ENCODE peak calls at places on chromosomes 5 and 9, in nine cellular contexts. U is fibroblast of the aortic adventitia, M is lower lobe of right lung, R is A549, F is suprapubic skin, J is AG09309, T is uterus, B is astrocyte, E is GM12878. K is an unnamed sample.

GRCh38 chr9:31023793-31024192 is 1360.7 kb upstream of the ACO1 start:
- DNase-seq in U (no peak), M (no peak), R (no peak), F (no peak), J (no peak), T (no peak), B (no peak), E (no peak), K (no peak)

GRCh38 chr9:2817987-2818386 is 25.9 kb downstream of the PUM3 start:
- DNase-seq in U (peak), M (no peak), R (no peak), F (no peak), J (peak), T (no peak), B (peak), E (no peak), K (no peak)

GRCh38 chr9:34656992-34657391 is 5.0 kb downstream of the IL11RA start:
- DNase-seq in U (no peak), M (no peak), R (no peak), F (no peak), J (no peak), T (no peak), B (no peak), E (no peak), K (no peak)

GRCh38 chr5:178286226-178287090 is 53.9 kb upstream of the PHYKPL start:
- DNase-seq in U (no peak), M (peak), R (no peak), F (no peak), J (no peak), T (no peak), B (no peak), E (no peak), K (no peak)

GRCh38 chr9:136159851-136160250 is 41.2 kb upstream of the TMEM250 start:
- DNase-seq in U (no peak), M (no peak), R (no peak), F (no peak), J (no peak), T (no peak), B (no peak), E (no peak), K (no peak)

GRCh38 chr5:43007911-43008368 is 32.2 kb downstream of the ANXA2R start:
- DNase-seq in U (peak), M (peak), R (peak), F (no peak), J (no peak), T (peak), B (peak), E (no peak), K (no peak)

GRCh38 chr5:72523960-72524582 is 16.9 kb upstream of the ZNF366 start:
- DNase-seq in U (peak), M (no peak), R (no peak), F (no peak), J (peak), T (no peak), B (peak), E (peak), K (peak)

GRCh38 chr9:21778300-21778699 is 24.1 kb upstream of the MTAP start:
- DNase-seq in U (peak), M (no peak), R (no peak), F (no peak), J (peak), T (no peak), B (peak), E (no peak), K (peak)

GRCh38 chr9:115220339-115221009 is 102.5 kb upstream of the TNC start:
- DNase-seq in U (peak), M (no peak), R (no peak), F (no peak), J (no peak), T (no peak), B (no peak), E (no peak), K (no peak)

GRCh38 chr9:78713746-78714405 is 417.0 kb downstream of the PSAT1 start:
- DNase-seq in U (peak), M (no peak), R (no peak), F (no peak), J (peak), T (no peak), B (peak), E (no peak), K (peak)

GRCh38 chr5:120938604-120939003 is 474.5 kb downstream of the PRR16 start:
- DNase-seq in U (no peak), M (no peak), R (no peak), F (no peak), J (no peak), T (no peak), B (no peak), E (no peak), K (no peak)

GRCh38 chr9:81893929-81894328 is 34.3 kb upstream of the SPATA31D4 start:
- DNase-seq in U (no peak), M (no peak), R (no peak), F (no peak), J (peak), T (no peak), B (peak), E (no peak), K (no peak)

GRCh38 chr5:124819201-124819600 is 72.8 kb upstream of the ZNF608 start:
- DNase-seq in U (no peak), M (no peak), R (no peak), F (no peak), J (no peak), T (no peak), B (no peak), E (no peak), K (no peak)

GRCh38 chr5:139140631-139141071 is 57.5 kb downstream of the SIL1 start:
- DNase-seq in U (peak), M (no peak), R (no peak), F (no peak), J (no peak), T (no peak), B (peak), E (no peak), K (no peak)

GRCh38 chr5:14937277-14937676 is 65.7 kb upstream of the ANKH start:
- DNase-seq in U (no peak), M (no peak), R (no peak), F (no peak), J (no peak), T (no peak), B (peak), E (no peak), K (no peak)

GRCh38 chr5:172570594-172571334 is 70.3 kb upstream of the NEURL1B start:
- DNase-seq in U (no peak), M (no peak), R (no peak), F (no peak), J (no peak), T (no peak), B (no peak), E (no peak), K (no peak)
- H3K4me3 ChIP-seq in U (no peak), M (no peak), R (no peak), F (no peak), J (no peak), T (no peak), B (no peak), E (no peak), K (no peak)

DNA sequence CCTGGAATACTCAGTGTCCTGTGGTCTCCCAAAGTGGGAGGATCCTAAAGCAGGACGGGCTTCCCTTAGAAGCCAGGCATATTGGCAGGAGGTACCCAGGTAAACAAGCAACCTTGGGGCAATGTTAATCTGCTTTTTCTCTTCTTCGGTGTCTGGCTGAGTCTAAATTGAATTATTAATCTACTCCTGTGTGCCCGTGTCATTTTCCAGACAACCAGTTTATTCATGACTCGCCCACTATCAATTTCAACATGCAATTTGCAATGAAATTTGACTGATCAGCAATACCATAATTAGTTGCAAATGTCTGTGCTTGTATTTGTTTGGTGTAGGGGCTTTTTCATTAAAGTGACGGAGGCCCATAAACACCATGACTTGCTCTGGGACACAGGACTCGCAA is 32.9 kb upstream of the JADE2 start:
- DNase-seq in U (no peak), M (no peak), R (no peak), F (no peak), J (no peak), T (no peak), B (no peak), E (no peak), K (no peak)
- TF ChIP-seq CTCF in U (no peak), M (no peak), R (no peak), F (no peak), J (no peak), T (no peak), B (no peak), E (no peak), K (no peak)

GRCh38 chr9:85941966-85942912 is 1.3 kb downstream of the NAA35 start:
- DNase-seq in U (peak), M (no peak), R (no peak), F (no peak), J (no peak), T (no peak), B (no peak), E (no peak), K (no peak)
- H3K4me3 ChIP-seq in U (peak), M (peak), R (peak), F (peak), J (peak), T (peak), B (peak), E (peak), K (peak)

DNA sequence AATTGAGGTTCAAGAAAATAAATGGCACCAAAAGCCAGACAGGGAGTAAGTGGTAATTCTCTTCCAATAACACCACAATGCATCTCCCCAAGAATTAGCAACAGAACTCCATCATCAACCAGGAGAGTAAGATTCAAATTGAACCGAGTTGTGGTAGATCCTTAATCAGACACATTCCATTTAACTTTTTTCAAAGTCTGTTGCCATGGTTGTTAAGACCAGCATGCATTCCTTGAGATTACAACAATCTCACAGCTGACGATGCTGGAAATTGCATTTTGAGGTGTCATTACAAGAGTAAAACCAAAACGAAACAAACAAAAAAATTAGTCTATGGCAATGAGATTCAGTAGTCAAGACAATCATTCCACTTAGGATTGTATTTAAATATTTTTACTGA is 78.9 kb upstream of the ZNF462 start:
- DNase-seq in U (peak), M (no peak), R (no peak), F (no peak), J (no peak), T (no peak), B (peak), E (no peak), K (no peak)
- TF ChIP-seq CTCF in U (no peak), M (no peak), R (no peak), F (no peak), J (no peak), T (no peak), B (no peak), E (no peak), K (no peak)